ENCODE peak calls at places on chromosome 21, in seven cellular contexts. Z is colonic mucosa, A is lower leg skin, O is upper lobe of right lung, R is kidney, F is hepatocyte, V is breast epithelium. L is an unnamed sample.

GRCh38 chr21:33299181-33299752 is 25.5 kb upstream of the IFNAR1 start:
- DNase-seq in Z (peak; percentile 31), A (no peak), O (no peak), R (no peak), F (no peak), V (no peak), L (no peak)

GRCh38 chr21:44449473-44450363 is 5.6 kb upstream of the LRRC3 start:
- DNase-seq in Z (no peak), A (no peak), O (no peak), R (peak; percentile 57), F (no peak), V (peak; percentile 44), L (no peak)

GRCh38 chr21:45322960-45323461 is 35.3 kb upstream of the POFUT2 start:
- DNase-seq in Z (no peak), A (no peak), O (peak; percentile 66), R (peak; percentile 87), F (no peak), V (no peak), L (no peak)

GRCh38 chr21:46325073-46325912 is 1.3 kb downstream of the PCNT start:
- DNase-seq in Z (peak; percentile 60), A (no peak), O (peak; percentile 75), R (peak; percentile 86), F (peak; percentile 79), V (no peak), L (peak; percentile 67)

GRCh38 chr21:45415188-45415942 is 10.4 kb downstream of the COL18A1 start:
- DNase-seq in Z (no peak), A (no peak), O (no peak), R (peak; percentile 64), F (no peak), V (no peak), L (no peak)

GRCh38 chr21:42537106-42537742 is 23.6 kb downstream of the SLC37A1 start:
- DNase-seq in Z (no peak), A (no peak), O (peak; percentile 44), R (no peak), F (no peak), V (peak; percentile 15), L (no peak)

GRCh38 chr21:45634511-45635183 is 8.9 kb upstream of the PCBP3 start:
- DNase-seq in Z (peak; percentile 7), A (no peak), O (no peak), R (no peak), F (no peak), V (no peak), L (no peak)

GRCh38 chr21:42793774-42794173 is 85.6 kb downstream of the WDR4 start:
- DNase-seq in Z (no peak), A (no peak), O (no peak), R (no peak), F (no peak), V (no peak), L (no peak)

GRCh38 chr21:34990842-34991241 is 58.3 kb downstream of the RUNX1 start:
- DNase-seq in Z (no peak), A (no peak), O (no peak), R (no peak), F (no peak), V (no peak), L (no peak)

GRCh38 chr21:46187251-46187650 is 3.0 kb upstream of the SPATC1L start:
- DNase-seq in Z (no peak), A (no peak), O (peak; percentile 37), R (no peak), F (no peak), V (no peak), L (no peak)

GRCh38 chr21:41362605-41363369 is 960 bp downstream of the MX2 start:
- DNase-seq in Z (no peak), A (no peak), O (no peak), R (peak; percentile 34), F (no peak), V (no peak), L (peak; percentile 13)

GRCh38 chr21:41396452-41397107 is 29.5 kb upstream of the MX1 start:
- DNase-seq in Z (peak; percentile 62), A (peak; percentile 61), O (peak; percentile 81), R (peak; percentile 88), F (peak; percentile 23), V (peak; percentile 79), L (no peak)

GRCh38 chr21:14740692-14741091 is 194.6 kb upstream of the SAMSN1 start:
- DNase-seq in Z (no peak), A (no peak), O (no peak), R (no peak), F (no peak), V (no peak), L (no peak)

GRCh38 chr21:16992448-16992847 is 520.4 kb upstream of the CXADR start:
- DNase-seq in Z (no peak), A (no peak), O (no peak), R (no peak), F (no peak), V (no peak), L (no peak)
- TF ChIP-seq CTCF in Z (no peak), A (no peak), O (no peak), R (no peak), F (no peak), V (no peak), L (no peak)

DNA sequence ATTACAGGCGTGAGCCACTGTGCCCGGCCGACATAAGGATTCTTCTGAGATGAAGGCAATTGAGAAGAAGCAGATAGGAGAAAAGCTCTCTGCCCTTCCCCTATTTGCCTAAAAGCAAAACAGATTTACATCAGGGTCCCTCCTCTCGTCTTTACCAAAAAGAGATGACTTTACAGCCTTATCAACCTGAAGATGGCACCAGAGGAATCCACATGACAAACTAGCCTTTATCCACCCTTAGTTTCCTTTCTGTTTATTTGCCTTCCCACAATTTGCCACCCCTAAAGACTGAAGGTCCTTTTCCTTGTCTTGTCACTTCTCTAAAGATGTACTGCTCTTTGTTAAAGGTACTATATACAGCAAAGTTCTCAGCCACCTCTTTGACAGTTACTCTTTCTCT is 70.7 kb upstream of the KRTAP19-8 start:
- DNase-seq in Z (no peak), A (no peak), O (no peak), R (no peak), F (no peak), V (no peak), L (no peak)
- TF ChIP-seq CTCF in Z (no peak), A (no peak), O (no peak), R (peak; percentile 19), F (peak; percentile 39), V (no peak), L (no peak)

GRCh38 chr21:30829659-30830058 is at the start of gene KRTAP7-1:
- DNase-seq in Z (no peak), A (no peak), O (no peak), R (no peak), F (no peak), V (no peak), L (no peak)

GRCh38 chr21:30831194-30831765 is 1.7 kb upstream of the KRTAP7-1 start:
- DNase-seq in Z (peak; percentile 22), A (no peak), O (no peak), R (no peak), F (peak; percentile 29), V (no peak), L (no peak)
- TF ChIP-seq CTCF in Z (peak; percentile 13), A (no peak), O (peak; percentile 51), R (peak; percentile 42), F (peak; percentile 48), V (no peak), L (peak; percentile 83)

DNA sequence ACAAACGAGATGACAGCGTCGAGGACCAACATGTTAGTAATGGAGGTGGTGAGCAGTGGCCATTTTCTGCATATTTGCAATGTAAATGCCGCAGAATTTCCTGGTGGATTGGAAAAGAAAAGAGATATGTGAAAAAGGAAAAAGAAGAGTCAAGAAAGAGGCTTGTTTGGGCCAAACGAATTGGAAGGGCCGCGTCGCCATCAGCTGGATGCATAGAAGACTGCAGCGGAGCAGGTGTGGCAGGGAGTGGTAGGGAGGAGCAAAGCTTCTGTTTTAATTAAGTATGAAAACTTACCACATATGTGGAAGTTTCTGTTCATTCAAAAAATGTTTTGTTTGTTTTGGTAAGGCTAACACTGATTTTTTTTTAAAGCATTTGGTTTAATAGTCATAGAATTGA is 690.7 kb downstream of the NCAM2 start:
- DNase-seq in Z (no peak), A (no peak), O (peak; percentile 38), R (peak; percentile 39), F (peak; percentile 27), V (no peak), L (no peak)
- TF ChIP-seq CTCF in Z (no peak), A (no peak), O (peak; percentile 20), R (no peak), F (peak; percentile 37), V (no peak), L (no peak)

GRCh38 chr21:38796426-38796825 is 9.3 kb upstream of the ETS2 start:
- DNase-seq in Z (no peak), A (no peak), O (no peak), R (peak; percentile 54), F (no peak), V (no peak), L (no peak)
- TF ChIP-seq CTCF in Z (no peak), A (no peak), O (no peak), R (no peak), F (no peak), V (no peak), L (no peak)

DNA sequence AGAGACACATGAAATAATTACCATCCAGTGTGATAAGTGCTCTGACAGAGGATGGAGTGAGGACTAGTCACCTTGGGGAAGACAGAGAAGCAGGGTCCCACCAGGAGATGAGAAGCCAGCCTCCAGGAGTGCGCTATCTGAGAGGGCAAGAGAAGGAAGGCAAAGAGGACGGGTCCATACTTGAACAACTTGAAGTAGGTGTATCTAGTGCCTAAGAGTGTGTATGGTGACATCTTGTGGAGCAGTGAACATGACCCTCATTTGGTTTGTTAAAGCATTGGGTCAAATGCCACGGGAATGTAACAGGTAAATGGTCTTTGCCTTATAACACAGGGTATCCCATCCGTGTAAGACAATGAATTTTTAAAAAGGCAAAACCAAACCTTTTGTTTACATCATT is 39.8 kb downstream of the MRPL39 start:
- DNase-seq in Z (no peak), A (no peak), O (no peak), R (no peak), F (no peak), V (no peak), L (no peak)
- TF ChIP-seq CTCF in Z (no peak), A (no peak), O (no peak), R (no peak), F (no peak), V (no peak), L (no peak)

GRCh38 chr21:36908260-36908908 is 58.1 kb downstream of the HLCS start:
- DNase-seq in Z (no peak), A (no peak), O (no peak), R (no peak), F (no peak), V (no peak), L (no peak)
- TF ChIP-seq CTCF in Z (no peak), A (no peak), O (no peak), R (no peak), F (peak; percentile 16), V (no peak), L (peak; percentile 16)

GRCh38 chr21:31921079-31921478 is 48.3 kb downstream of the HUNK start:
- DNase-seq in Z (no peak), A (no peak), O (no peak), R (no peak), F (no peak), V (no peak), L (no peak)

GRCh38 chr21:31915566-31915965 is 42.7 kb downstream of the HUNK start:
- DNase-seq in Z (no peak), A (no peak), O (no peak), R (no peak), F (no peak), V (no peak), L (no peak)

GRCh38 chr21:31920275-31920674 is 47.5 kb downstream of the HUNK start:
- DNase-seq in Z (no peak), A (no peak), O (no peak), R (no peak), F (no peak), V (no peak), L (no peak)

GRCh38 chr21:31917108-31917507 is 44.3 kb downstream of the HUNK start:
- DNase-seq in Z (no peak), A (no peak), O (no peak), R (no peak), F (no peak), V (no peak), L (no peak)

GRCh38 chr21:31918250-31918775 is 45.5 kb downstream of the HUNK start:
- DNase-seq in Z (no peak), A (no peak), O (no peak), R (no peak), F (no peak), V (no peak), L (no peak)
- TF ChIP-seq CTCF in Z (no peak), A (no peak), O (no peak), R (no peak), F (no peak), V (no peak), L (no peak)